ENCODE peak calls at places on chromosome 5, in four cellular contexts. One of them, this sample, is unnamed.

GRCh38 chr5:135645336-135645735 is 66.5 kb upstream of the CXCL14 start:
- DNase-seq in GM12878: no peak
- DNase-seq in HepG2: no peak
- DNase-seq in K562: no peak
- DNase-seq in this sample: no peak

GRCh38 chr5:61701877-61702602 is 370.0 kb downstream of the ZSWIM6 start:
- DNase-seq in K562: no peak
- DNase-seq in HepG2: no peak
- DNase-seq in GM12878: no peak
- DNase-seq in this sample: no peak

GRCh38 chr5:42677156-42677842 is 79.3 kb upstream of the CCDC152 start:
- DNase-seq in HepG2: no peak
- DNase-seq in K562: no peak
- DNase-seq in GM12878: no peak
- DNase-seq in this sample: no peak

GRCh38 chr5:52878671-52879070 is 91.0 kb downstream of the ITGA1 start:
- DNase-seq in K562: no peak
- DNase-seq in GM12878: no peak
- DNase-seq in HepG2: no peak
- DNase-seq in this sample: no peak

GRCh38 chr5:162214551-162214950 is 147.0 kb downstream of the GABRG2 start:
- DNase-seq in K562: no peak
- DNase-seq in GM12878: no peak
- DNase-seq in HepG2: no peak
- DNase-seq in this sample: no peak

GRCh38 chr5:153799466-153799865 is 239.2 kb downstream of the FAM114A2 start:
- DNase-seq in GM12878: no peak
- DNase-seq in HepG2: no peak
- DNase-seq in K562: no peak
- DNase-seq in this sample: no peak

GRCh38 chr5:125348221-125348692 is 601.8 kb upstream of the ZNF608 start:
- DNase-seq in GM12878: no peak
- DNase-seq in K562: no peak
- DNase-seq in HepG2: no peak
- DNase-seq in this sample: peak; percentile 57

GRCh38 chr5:137280656-137281055 is 218.5 kb downstream of the SPOCK1 start:
- DNase-seq in GM12878: no peak
- DNase-seq in HepG2: no peak
- DNase-seq in K562: no peak
- DNase-seq in this sample: peak; percentile 29

GRCh38 chr5:151180291-151180690 is 22.7 kb upstream of the ANXA6 start:
- DNase-seq in HepG2: no peak
- DNase-seq in K562: no peak
- DNase-seq in GM12878: no peak
- DNase-seq in this sample: no peak

GRCh38 chr5:162217037-162217436 is 149.5 kb downstream of the GABRG2 start:
- DNase-seq in GM12878: no peak
- DNase-seq in K562: no peak
- DNase-seq in HepG2: no peak
- DNase-seq in this sample: no peak

GRCh38 chr5:34751807-34752736 is 86.9 kb upstream of the TTC23L start:
- DNase-seq in HepG2: no peak
- DNase-seq in K562: no peak
- DNase-seq in GM12878: no peak
- DNase-seq in this sample: peak; percentile 44

GRCh38 chr5:35852084-35852734 is 4.5 kb upstream of the IL7R start:
- DNase-seq in HepG2: no peak
- DNase-seq in K562: no peak
- DNase-seq in GM12878: peak; percentile 26
- DNase-seq in this sample: no peak

GRCh38 chr5:60972225-60972624 is 27.2 kb downstream of the NDUFAF2 start:
- DNase-seq in K562: no peak
- DNase-seq in GM12878: peak; percentile 11
- DNase-seq in HepG2: no peak
- DNase-seq in this sample: no peak

GRCh38 chr5:107704686-107705389 is 34.1 kb upstream of the EFNA5 start:
- DNase-seq in HepG2: no peak
- DNase-seq in GM12878: no peak
- DNase-seq in K562: no peak
- DNase-seq in this sample: no peak

GRCh38 chr5:42655982-42656660 is 100.5 kb upstream of the CCDC152 start:
- DNase-seq in HepG2: no peak
- DNase-seq in K562: no peak
- DNase-seq in GM12878: no peak
- DNase-seq in this sample: no peak

GRCh38 chr5:135491552-135492318 is 39.6 kb upstream of the TIFAB start:
- DNase-seq in K562: peak; percentile 50
- DNase-seq in HepG2: peak; percentile 47
- DNase-seq in GM12878: no peak
- DNase-seq in this sample: peak; percentile 77

GRCh38 chr5:52989781-52990530 is 804 bp downstream of the ITGA2 start:
- DNase-seq in K562: no peak
- DNase-seq in HepG2: no peak
- DNase-seq in GM12878: no peak
- DNase-seq in this sample: peak; percentile 71

GRCh38 chr5:79157289-79157688 is 45.7 kb downstream of the BHMT start:
- DNase-seq in HepG2: no peak
- DNase-seq in K562: no peak
- DNase-seq in GM12878: no peak
- DNase-seq in this sample: no peak

GRCh38 chr5:99076600-99077253 is 147.9 kb upstream of the CHD1 start:
- DNase-seq in GM12878: no peak
- DNase-seq in K562: no peak
- DNase-seq in HepG2: no peak
- DNase-seq in this sample: no peak

GRCh38 chr5:55657443-55657842 is 54.7 kb downstream of the SLC38A9 start:
- DNase-seq in GM12878: no peak
- DNase-seq in K562: no peak
- DNase-seq in HepG2: no peak
- DNase-seq in this sample: peak; percentile 23

GRCh38 chr5:1899201-1899600 is 16.5 kb upstream of the IRX4 start:
- DNase-seq in HepG2: no peak
- DNase-seq in K562: no peak
- DNase-seq in GM12878: no peak
- DNase-seq in this sample: no peak

GRCh38 chr5:164364237-164364636 is 858.8 kb downstream of the MAT2B start:
- DNase-seq in HepG2: no peak
- DNase-seq in GM12878: no peak
- DNase-seq in K562: no peak
- DNase-seq in this sample: no peak

GRCh38 chr5:147382776-147383175 is 127.1 kb downstream of the DPYSL3 start:
- DNase-seq in GM12878: no peak
- DNase-seq in HepG2: no peak
- DNase-seq in K562: no peak
- DNase-seq in this sample: peak; percentile 58

GRCh38 chr5:115379622-115380344 is 83.3 kb upstream of the CCDC112 start:
- DNase-seq in GM12878: peak; percentile 24
- DNase-seq in HepG2: no peak
- DNase-seq in K562: no peak
- DNase-seq in this sample: no peak

GRCh38 chr5:34047147-34047546 is 4.1 kb upstream of the C1QTNF3 start:
- DNase-seq in HepG2: no peak
- DNase-seq in GM12878: no peak
- DNase-seq in K562: no peak
- DNase-seq in this sample: no peak

GRCh38 chr5:108387756-108388155 is 5.9 kb upstream of the FBXL17 start:
- DNase-seq in HepG2: no peak
- DNase-seq in K562: no peak
- DNase-seq in GM12878: no peak
- DNase-seq in this sample: no peak

GRCh38 chr5:27341342-27341741 is 303.0 kb upstream of the CDH9 start:
- DNase-seq in GM12878: no peak
- DNase-seq in HepG2: no peak
- DNase-seq in K562: no peak
- DNase-seq in this sample: no peak

GRCh38 chr5:150469718-150470470 is 20.4 kb upstream of the RPS14 start:
- DNase-seq in K562: no peak
- DNase-seq in HepG2: no peak
- DNase-seq in GM12878: no peak
- DNase-seq in this sample: no peak

GRCh38 chr5:128083811-128084227 is 253 bp downstream of the SLC12A2 start:
- DNase-seq in GM12878: no peak
- DNase-seq in HepG2: peak; percentile 4
- DNase-seq in K562: no peak
- DNase-seq in this sample: peak; percentile 56

GRCh38 chr5:150559088-150559487 is 51.2 kb downstream of the NDST1 start:
- DNase-seq in HepG2: no peak
- DNase-seq in GM12878: no peak
- DNase-seq in K562: no peak
- DNase-seq in this sample: no peak

GRCh38 chr5:176574297-176574591 is 25.1 kb downstream of the CDHR2 start:
- DNase-seq in K562: no peak
- DNase-seq in GM12878: no peak
- DNase-seq in HepG2: no peak
- DNase-seq in this sample: no peak

GRCh38 chr5:97979740-97980139 is 793.7 kb upstream of the RGMB start:
- DNase-seq in K562: no peak
- DNase-seq in HepG2: no peak
- DNase-seq in GM12878: no peak
- DNase-seq in this sample: no peak

GRCh38 chr5:113081881-113082546 is 105.4 kb downstream of the DCP2 start:
- DNase-seq in HepG2: no peak
- DNase-seq in K562: no peak
- DNase-seq in GM12878: no peak
- DNase-seq in this sample: no peak

GRCh38 chr5:93092349-93093105 is 488.5 kb downstream of the NR2F1-AS1 start:
- DNase-seq in GM12878: no peak
- DNase-seq in K562: no peak
- DNase-seq in HepG2: no peak
- DNase-seq in this sample: no peak

GRCh38 chr5:93090698-93091097 is 490.3 kb downstream of the NR2F1-AS1 start:
- DNase-seq in K562: no peak
- DNase-seq in HepG2: peak; percentile 3
- DNase-seq in GM12878: no peak
- DNase-seq in this sample: no peak

GRCh38 chr5:93088566-93088965 is 492.5 kb downstream of the NR2F1-AS1 start:
- DNase-seq in K562: no peak
- DNase-seq in GM12878: no peak
- DNase-seq in HepG2: no peak
- DNase-seq in this sample: no peak

GRCh38 chr5:93087326-93087725 is 493.7 kb downstream of the NR2F1-AS1 start:
- DNase-seq in GM12878: no peak
- DNase-seq in HepG2: no peak
- DNase-seq in K562: no peak
- DNase-seq in this sample: no peak

DNA sequence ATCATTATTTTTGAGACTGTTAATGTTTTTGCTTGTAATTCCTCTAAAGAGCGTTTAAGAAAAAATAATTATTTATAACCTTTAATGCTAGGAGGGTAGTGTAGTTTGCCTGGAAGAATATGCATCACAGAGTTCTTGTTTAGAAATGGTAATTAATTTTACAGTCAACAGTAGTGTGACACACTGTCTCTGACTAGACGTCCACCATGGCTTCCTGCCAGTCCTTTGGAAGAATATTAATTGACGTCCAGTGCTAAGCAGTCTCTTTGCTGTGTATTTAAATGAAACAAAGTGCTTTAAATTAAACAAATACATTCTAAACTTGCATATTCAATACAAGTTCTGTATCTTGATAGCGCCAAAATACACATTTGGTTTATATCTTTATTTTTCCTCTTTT is 492.0 kb downstream of the NR2F1-AS1 start:
- DNase-seq in GM12878: no peak
- DNase-seq in HepG2: no peak
- DNase-seq in K562: no peak
- DNase-seq in this sample: no peak
- TF ChIP-seq JUNB in GM12878: no peak
- TF ChIP-seq JUNB in HepG2: no peak
- TF ChIP-seq JUNB in K562: no peak
- TF ChIP-seq JUNB in this sample: no peak

GRCh38 chr5:80238778-80239679 is 16.8 kb downstream of the SERINC5 start:
- DNase-seq in K562: no peak
- DNase-seq in HepG2: no peak
- DNase-seq in GM12878: no peak
- DNase-seq in this sample: no peak

GRCh38 chr5:80238078-80238477 is 17.8 kb downstream of the SERINC5 start:
- DNase-seq in K562: no peak
- DNase-seq in HepG2: no peak
- DNase-seq in GM12878: no peak
- DNase-seq in this sample: no peak

GRCh38 chr5:80237243-80237642 is 18.6 kb downstream of the SERINC5 start:
- DNase-seq in K562: no peak
- DNase-seq in GM12878: no peak
- DNase-seq in HepG2: no peak
- DNase-seq in this sample: no peak

GRCh38 chr5:80240368-80240986 is 15.4 kb downstream of the SERINC5 start:
- DNase-seq in K562: no peak
- DNase-seq in GM12878: no peak
- DNase-seq in HepG2: no peak
- DNase-seq in this sample: no peak

GRCh38 chr5:80239680-80240367 is 16.0 kb downstream of the SERINC5 start:
- DNase-seq in K562: no peak
- DNase-seq in HepG2: no peak
- DNase-seq in GM12878: no peak
- DNase-seq in this sample: no peak
- TF ChIP-seq CREB1 in K562: no peak
- TF ChIP-seq CREB1 in HepG2: no peak
- TF ChIP-seq CREB1 in GM12878: no peak
- TF ChIP-seq CREB1 in this sample: no peak

DNA sequence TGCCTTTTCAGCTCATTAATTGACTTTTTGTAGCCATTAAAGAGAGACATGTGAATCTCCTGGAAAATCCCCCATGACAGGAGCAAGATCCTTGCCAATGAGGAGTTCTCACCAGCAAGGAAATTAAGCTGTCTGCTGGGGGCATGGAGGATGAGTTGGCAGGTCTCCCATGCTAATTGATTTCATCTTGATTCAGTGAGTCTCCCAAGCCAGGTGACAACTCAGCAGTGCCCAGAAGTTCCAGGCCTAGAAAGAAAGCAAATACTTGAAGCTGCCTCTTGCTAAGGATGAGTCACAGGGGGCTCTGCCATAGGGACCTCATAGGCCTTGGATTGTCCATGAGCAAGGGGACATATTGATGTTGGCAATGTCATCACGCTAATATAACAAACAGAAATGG is 30.0 kb upstream of the ADRA1B start:
- DNase-seq in GM12878: no peak
- DNase-seq in HepG2: no peak
- DNase-seq in K562: no peak
- DNase-seq in this sample: no peak
- TF ChIP-seq JUNB in GM12878: no peak
- TF ChIP-seq JUNB in HepG2: no peak
- TF ChIP-seq JUNB in K562: no peak
- TF ChIP-seq JUNB in this sample: no peak

GRCh38 chr5:67266654-67267350 is 70.2 kb upstream of the CD180 start:
- DNase-seq in GM12878: no peak
- DNase-seq in K562: no peak
- DNase-seq in HepG2: no peak
- DNase-seq in this sample: no peak

GRCh38 chr5:67272453-67273130 is 76.0 kb upstream of the CD180 start:
- DNase-seq in K562: no peak
- DNase-seq in HepG2: no peak
- DNase-seq in GM12878: no peak
- DNase-seq in this sample: no peak

GRCh38 chr5:67267522-67268232 is 71.1 kb upstream of the CD180 start:
- DNase-seq in HepG2: no peak
- DNase-seq in GM12878: no peak
- DNase-seq in K562: no peak
- DNase-seq in this sample: no peak

GRCh38 chr5:67265951-67266350 is 69.4 kb upstream of the CD180 start:
- DNase-seq in HepG2: no peak
- DNase-seq in GM12878: no peak
- DNase-seq in K562: no peak
- DNase-seq in this sample: no peak

GRCh38 chr5:67268233-67269011 is 71.8 kb upstream of the CD180 start:
- DNase-seq in HepG2: peak; percentile 62
- DNase-seq in GM12878: no peak
- DNase-seq in K562: no peak
- DNase-seq in this sample: no peak
- TF ChIP-seq CREB1 in HepG2: no peak
- TF ChIP-seq CREB1 in GM12878: no peak
- TF ChIP-seq CREB1 in K562: no peak
- TF ChIP-seq CREB1 in this sample: no peak